ENCODE peak calls at places on chromosome 19, in six cellular contexts. E is tibial artery, L is AG09319, T is nephron progenitor cell, D is astrocyte of the cerebellum, O is IMR-90. H is an unnamed sample.

GRCh38 chr19:50694815-50695145 is 24.8 kb downstream of the SHANK1 start:
- DNase-seq in E (no peak), L (no peak), T (no peak), D (no peak), O (no peak), H (no peak)

GRCh38 chr19:6076675-6077463 is 33.4 kb downstream of the RFX2 start:
- DNase-seq in E (no peak), L (peak; percentile 87), T (no peak), D (peak; percentile 91), O (peak; percentile 91), H (peak; percentile 32)

GRCh38 chr19:35264281-35265125 is 4.3 kb upstream of the USF2 start:
- DNase-seq in E (no peak), L (no peak), T (no peak), D (no peak), O (no peak), H (peak; percentile 59)

GRCh38 chr19:20787766-20788165 is 11.7 kb downstream of the ZNF66 start:
- DNase-seq in E (no peak), L (no peak), T (no peak), D (no peak), O (peak; percentile 0), H (no peak)

GRCh38 chr19:49911381-49912145 is 14.9 kb upstream of the IL4I1 start:
- DNase-seq in E (no peak), L (no peak), T (no peak), D (no peak), O (peak; percentile 52), H (no peak)

GRCh38 chr19:52570005-52570861 is at the start of gene ZNF701:
- DNase-seq in E (peak; percentile 95), L (peak; percentile 71), T (peak; percentile 99), D (peak; percentile 70), O (peak; percentile 88), H (peak; percentile 98)

GRCh38 chr19:37304190-37304883 is 66.6 kb upstream of the ZNF527 start:
- DNase-seq in E (no peak), L (no peak), T (peak; percentile 28), D (no peak), O (no peak), H (peak; percentile 91)

GRCh38 chr19:42189133-42189532 is 28.3 kb downstream of the DEDD2 start:
- DNase-seq in E (no peak), L (no peak), T (no peak), D (no peak), O (no peak), H (no peak)

GRCh38 chr19:3184847-3185481 is 766 bp upstream of the NCLN start:
- DNase-seq in E (peak; percentile 77), L (peak; percentile 24), T (peak; percentile 65), D (peak; percentile 46), O (no peak), H (peak; percentile 48)

GRCh38 chr19:35155441-35155840 is 906 bp downstream of the FXYD5 start:
- DNase-seq in E (no peak), L (no peak), T (no peak), D (no peak), O (no peak), H (no peak)

GRCh38 chr19:34975056-34975455 is 11.0 kb upstream of the ZNF792 start:
- DNase-seq in E (no peak), L (no peak), T (no peak), D (no peak), O (no peak), H (no peak)

GRCh38 chr19:2213799-2214198 is 22.3 kb downstream of the PLEKHJ1 start:
- DNase-seq in E (no peak), L (no peak), T (peak; percentile 56), D (no peak), O (no peak), H (no peak)

GRCh38 chr19:20051841-20052768 is 12.8 kb upstream of the ZNF682 start:
- DNase-seq in E (peak; percentile 98), L (peak; percentile 96), T (peak; percentile 89), D (peak; percentile 93), O (peak; percentile 96), H (peak; percentile 98)

GRCh38 chr19:35008891-35009341 is 8.8 kb downstream of the GRAMD1A start:
- DNase-seq in E (no peak), L (no peak), T (no peak), D (no peak), O (no peak), H (no peak)

GRCh38 chr19:51531349-51532315 is at the start of gene SIGLEC6:
- DNase-seq in E (peak; percentile 63), L (no peak), T (no peak), D (no peak), O (no peak), H (peak; percentile 76)

GRCh38 chr19:50831026-50831396 is 2.4 kb downstream of the KLK15 start:
- DNase-seq in E (no peak), L (no peak), T (no peak), D (no peak), O (no peak), H (peak; percentile 65)

GRCh38 chr19:2302319-2303208 is 5.4 kb downstream of the LINGO3 start:
- DNase-seq in E (no peak), L (no peak), T (peak; percentile 76), D (no peak), O (peak; percentile 65), H (no peak)

GRCh38 chr19:47111081-47111589 is 2.4 kb downstream of the ZC3H4 start:
- DNase-seq in E (no peak), L (no peak), T (peak; percentile 33), D (no peak), O (no peak), H (no peak)

GRCh38 chr19:15836345-15836594 is 20.8 kb upstream of the OR10H1 start:
- DNase-seq in E (no peak), L (no peak), T (no peak), D (no peak), O (peak; percentile 8), H (no peak)

GRCh38 chr19:49447485-49448431 is 3.9 kb downstream of the PIH1D1 start:
- DNase-seq in E (no peak), L (no peak), T (peak; percentile 51), D (no peak), O (peak; percentile 8), H (no peak)

GRCh38 chr19:46963093-46963734 is 56.4 kb upstream of the NPAS1 start:
- DNase-seq in E (no peak), L (peak; percentile 87), T (no peak), D (peak; percentile 93), O (peak; percentile 94), H (no peak)

GRCh38 chr19:51422053-51422448 is 4.6 kb upstream of the SIGLEC10 start:
- DNase-seq in E (peak; percentile 65), L (peak; percentile 10), T (peak; percentile 99), D (peak; percentile 6), O (peak; percentile 59), H (no peak)

GRCh38 chr19:31432411-31432810 is 83.2 kb upstream of the TSHZ3 start:
- DNase-seq in E (no peak), L (no peak), T (no peak), D (no peak), O (no peak), H (no peak)

GRCh38 chr19:49492573-49493411 is 3.4 kb upstream of the RPS11 start:
- DNase-seq in E (no peak), L (no peak), T (no peak), D (no peak), O (peak; percentile 27), H (no peak)

GRCh38 chr19:39124136-39124764 is 1.3 kb upstream of the PAK4 start:
- DNase-seq in E (no peak), L (no peak), T (no peak), D (no peak), O (no peak), H (no peak)
- TF ChIP-seq CTCF in E (no peak), L (no peak), T (no peak), D (no peak), O (no peak), H (no peak)

GRCh38 chr19:58228584-58229254 is at the start of gene ZNF544:
- DNase-seq in E (peak; percentile 35), L (peak; percentile 25), T (peak; percentile 71), D (peak; percentile 19), O (peak; percentile 64), H (peak; percentile 95)
- TF ChIP-seq CTCF in E (no peak), L (peak; percentile 18), T (peak; percentile 21), D (peak; percentile 27), O (peak; percentile 4), H (peak; percentile 70)

DNA sequence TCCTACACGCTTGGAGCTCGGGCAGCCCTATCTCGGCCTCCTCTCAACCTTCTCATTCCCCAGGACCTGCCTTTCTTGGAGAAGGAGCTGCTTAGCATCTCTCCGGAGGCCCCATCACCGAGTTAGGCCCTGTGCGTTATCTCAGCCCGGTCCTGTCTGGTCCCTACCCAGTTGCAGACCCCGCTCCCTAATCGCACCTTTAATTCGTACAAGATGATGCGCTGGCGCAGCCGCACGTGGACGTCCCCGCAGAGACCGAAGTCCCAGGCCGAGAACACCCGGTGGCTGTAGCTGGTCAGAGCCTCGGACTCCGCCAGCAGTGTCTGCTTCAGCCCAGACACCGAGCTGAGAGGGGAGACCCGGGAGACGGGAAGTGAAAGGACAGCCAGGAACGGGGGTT is 5.7 kb upstream of the LENG1 start:
- DNase-seq in E (no peak), L (no peak), T (no peak), D (no peak), O (no peak), H (no peak)
- TF ChIP-seq CTCF in E (no peak), L (no peak), T (no peak), D (no peak), O (no peak), H (no peak)

DNA sequence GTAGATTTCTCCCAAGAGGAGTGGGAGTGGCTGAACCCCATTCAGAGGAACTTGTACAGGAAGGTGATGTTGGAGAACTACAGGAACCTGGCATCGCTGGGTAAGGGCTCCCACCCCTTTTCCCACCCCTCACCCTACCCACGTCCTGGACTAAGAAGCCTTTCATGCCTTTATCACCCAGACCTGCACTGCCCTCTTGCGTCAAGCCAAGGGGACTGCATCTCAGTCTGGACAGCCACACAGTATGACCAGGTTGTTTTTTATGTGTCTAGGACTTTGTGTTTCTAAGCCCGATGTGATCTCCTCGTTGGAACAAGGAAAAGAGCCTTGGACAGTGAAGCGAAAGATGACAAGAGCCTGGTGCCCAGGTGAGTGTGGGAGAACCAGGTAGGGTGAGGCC is 8.8 kb downstream of the ZFP28 start:
- DNase-seq in E (no peak), L (no peak), T (no peak), D (no peak), O (no peak), H (no peak)
- TF ChIP-seq CTCF in E (no peak), L (no peak), T (no peak), D (no peak), O (no peak), H (no peak)

H was measured in chondrocyte.